ENCODE peak calls at places on chromosome 11, in four cellular contexts. One of them, this sample, is unnamed.

GRCh38 chr11:101618691-101619090 is 34.9 kb upstream of the TRPC6 start:
- DNase-seq in GM23248: peak
- DNase-seq in stomach: no peak
- DNase-seq in dorsolateral prefrontal cortex: no peak
- DNase-seq in this sample: peak

GRCh38 chr11:3944198-3944597 is 88.7 kb downstream of the STIM1 start:
- DNase-seq in GM23248: peak
- DNase-seq in stomach: no peak
- DNase-seq in dorsolateral prefrontal cortex: no peak
- DNase-seq in this sample: no peak

GRCh38 chr11:96741068-96741467 is 351.3 kb downstream of the JRKL start:
- DNase-seq in GM23248: peak
- DNase-seq in stomach: no peak
- DNase-seq in dorsolateral prefrontal cortex: no peak
- DNase-seq in this sample: no peak

GRCh38 chr11:72012091-72012630 is 13.5 kb downstream of the IL18BP start:
- DNase-seq in GM23248: no peak
- DNase-seq in stomach: no peak
- DNase-seq in dorsolateral prefrontal cortex: no peak
- DNase-seq in this sample: no peak

GRCh38 chr11:126833020-126833419 is 167.6 kb downstream of the KIRREL3 start:
- DNase-seq in GM23248: no peak
- DNase-seq in stomach: no peak
- DNase-seq in dorsolateral prefrontal cortex: no peak
- DNase-seq in this sample: no peak

GRCh38 chr11:120601566-120601965 is 90.0 kb downstream of the GRIK4 start:
- DNase-seq in GM23248: peak
- DNase-seq in stomach: no peak
- DNase-seq in dorsolateral prefrontal cortex: no peak
- DNase-seq in this sample: no peak

GRCh38 chr11:28836285-28837081 is 728.3 kb downstream of the METTL15 start:
- DNase-seq in GM23248: peak
- DNase-seq in stomach: no peak
- DNase-seq in dorsolateral prefrontal cortex: no peak
- DNase-seq in this sample: peak

GRCh38 chr11:62925745-62926668 is 4.8 kb upstream of the CHRM1 start:
- DNase-seq in GM23248: no peak
- DNase-seq in stomach: no peak
- DNase-seq in dorsolateral prefrontal cortex: no peak
- DNase-seq in this sample: no peak

GRCh38 chr11:32005786-32006406 is 85.0 kb upstream of the RCN1 start:
- DNase-seq in GM23248: peak
- DNase-seq in stomach: no peak
- DNase-seq in dorsolateral prefrontal cortex: no peak
- DNase-seq in this sample: no peak

GRCh38 chr11:111063711-111064110 is 181.8 kb upstream of the POU2AF2 start:
- DNase-seq in GM23248: peak
- DNase-seq in stomach: no peak
- DNase-seq in dorsolateral prefrontal cortex: no peak
- DNase-seq in this sample: no peak

GRCh38 chr11:19789840-19790710 is 77.4 kb downstream of the NAV2 start:
- DNase-seq in GM23248: peak
- DNase-seq in stomach: no peak
- DNase-seq in dorsolateral prefrontal cortex: no peak
- DNase-seq in this sample: no peak

GRCh38 chr11:67282876-67283371 is 6.2 kb upstream of the ANKRD13D start:
- DNase-seq in GM23248: no peak
- DNase-seq in stomach: no peak
- DNase-seq in dorsolateral prefrontal cortex: no peak
- DNase-seq in this sample: no peak

GRCh38 chr11:133163463-133164419 is 368.6 kb downstream of the OPCML start:
- DNase-seq in GM23248: peak
- DNase-seq in stomach: no peak
- DNase-seq in dorsolateral prefrontal cortex: no peak
- DNase-seq in this sample: no peak

GRCh38 chr11:121575250-121575962 is 122.6 kb upstream of the SORL1-AS1 start:
- DNase-seq in GM23248: peak
- DNase-seq in stomach: peak
- DNase-seq in dorsolateral prefrontal cortex: no peak
- DNase-seq in this sample: no peak

GRCh38 chr11:7639643-7640025 is 33.7 kb downstream of the CYB5R2 start:
- DNase-seq in GM23248: no peak
- DNase-seq in stomach: peak
- DNase-seq in dorsolateral prefrontal cortex: no peak
- DNase-seq in this sample: no peak

GRCh38 chr11:35133656-35134055 is 5.3 kb upstream of the CD44 start:
- DNase-seq in GM23248: no peak
- DNase-seq in stomach: no peak
- DNase-seq in dorsolateral prefrontal cortex: no peak
- DNase-seq in this sample: no peak

GRCh38 chr11:119751281-119752060 is 22.5 kb upstream of the NECTIN1 start:
- DNase-seq in GM23248: peak
- DNase-seq in stomach: no peak
- DNase-seq in dorsolateral prefrontal cortex: no peak
- DNase-seq in this sample: no peak

GRCh38 chr11:121318848-121319834 is 26.6 kb downstream of the SC5D start:
- DNase-seq in GM23248: peak
- DNase-seq in stomach: no peak
- DNase-seq in dorsolateral prefrontal cortex: no peak
- DNase-seq in this sample: peak

GRCh38 chr11:68258363-68258765 is 13.4 kb downstream of the C11orf24 start:
- DNase-seq in GM23248: no peak
- DNase-seq in stomach: no peak
- DNase-seq in dorsolateral prefrontal cortex: no peak
- DNase-seq in this sample: no peak

GRCh38 chr11:29184939-29185890 is 831.6 kb downstream of the KCNA4 start:
- DNase-seq in GM23248: peak
- DNase-seq in stomach: no peak
- DNase-seq in dorsolateral prefrontal cortex: no peak
- DNase-seq in this sample: peak

GRCh38 chr11:116030697-116031331 is 526.6 kb upstream of the CADM1 start:
- DNase-seq in GM23248: no peak
- DNase-seq in stomach: no peak
- DNase-seq in dorsolateral prefrontal cortex: no peak
- DNase-seq in this sample: no peak

GRCh38 chr11:14589421-14589820 is 54.2 kb upstream of the PDE3B start:
- DNase-seq in GM23248: no peak
- DNase-seq in stomach: no peak
- DNase-seq in dorsolateral prefrontal cortex: no peak
- DNase-seq in this sample: no peak

GRCh38 chr11:128862913-128863660 is 4.0 kb downstream of the KCNJ1 start:
- DNase-seq in GM23248: peak
- DNase-seq in stomach: no peak
- DNase-seq in dorsolateral prefrontal cortex: no peak
- DNase-seq in this sample: no peak

GRCh38 chr11:113613619-113614018 is 92.5 kb downstream of the TMPRSS5 start:
- DNase-seq in GM23248: no peak
- DNase-seq in stomach: no peak
- DNase-seq in dorsolateral prefrontal cortex: no peak
- DNase-seq in this sample: no peak

GRCh38 chr11:563812-564578 is 3.2 kb downstream of the RASSF7 start:
- DNase-seq in GM23248: no peak
- DNase-seq in stomach: no peak
- DNase-seq in dorsolateral prefrontal cortex: no peak
- DNase-seq in this sample: no peak

GRCh38 chr11:86515297-86516094 is 140.8 kb downstream of the CCDC81 start:
- DNase-seq in GM23248: peak
- DNase-seq in stomach: no peak
- DNase-seq in dorsolateral prefrontal cortex: no peak
- DNase-seq in this sample: no peak

GRCh38 chr11:68784653-68785052 is 33.3 kb upstream of the TESMIN start:
- DNase-seq in GM23248: no peak
- DNase-seq in stomach: no peak
- DNase-seq in dorsolateral prefrontal cortex: no peak
- DNase-seq in this sample: no peak

GRCh38 chr11:48880021-48880441 is 103.7 kb downstream of the TRIM51G start:
- DNase-seq in GM23248: no peak
- DNase-seq in stomach: no peak
- DNase-seq in dorsolateral prefrontal cortex: peak
- DNase-seq in this sample: no peak

GRCh38 chr11:24489477-24489876 is 7.4 kb upstream of the LUZP2 start:
- DNase-seq in GM23248: no peak
- DNase-seq in stomach: no peak
- DNase-seq in dorsolateral prefrontal cortex: no peak
- DNase-seq in this sample: no peak

GRCh38 chr11:56885182-56885581 is 103.5 kb upstream of the OR5AK2 start:
- DNase-seq in GM23248: no peak
- DNase-seq in stomach: peak
- DNase-seq in dorsolateral prefrontal cortex: no peak
- DNase-seq in this sample: no peak
- H3K27ac ChIP-seq in GM23248: no peak
- H3K27ac ChIP-seq in stomach: peak
- H3K27ac ChIP-seq in dorsolateral prefrontal cortex: no peak
- H3K27ac ChIP-seq in this sample: no peak

DNA sequence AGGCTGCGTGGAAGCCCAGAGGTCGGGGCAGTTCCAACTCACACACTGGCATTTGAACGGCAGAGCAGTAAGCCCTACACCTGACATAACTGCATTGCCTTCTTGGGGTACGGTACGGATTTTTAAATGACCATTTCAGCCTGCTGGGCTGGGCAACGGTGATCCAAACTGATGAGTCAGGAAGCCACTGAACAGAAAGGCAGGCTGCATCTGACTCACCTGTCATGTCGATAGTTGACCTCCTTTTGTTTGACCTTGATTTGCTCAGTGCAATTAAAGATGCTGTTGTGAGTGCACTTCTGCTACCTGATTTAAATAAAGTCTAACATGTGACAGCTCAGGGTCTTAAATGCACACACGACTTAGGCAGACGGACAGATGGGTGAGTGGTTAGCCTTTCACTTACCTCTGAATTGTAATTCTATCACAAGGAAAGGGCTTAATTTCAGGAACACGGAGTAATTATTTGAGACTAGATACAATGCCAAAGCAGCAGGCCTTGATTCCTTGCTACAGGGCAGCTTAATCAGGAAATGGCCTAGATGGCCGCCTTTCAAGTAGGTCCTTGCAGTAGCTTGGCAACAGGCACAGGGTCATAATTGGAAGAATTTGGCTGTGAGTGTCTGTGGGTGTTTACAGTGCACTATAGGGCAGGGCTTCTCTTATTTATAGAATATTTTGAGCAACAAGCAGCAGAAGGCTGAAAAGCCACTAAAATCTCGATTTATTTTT is 52.2 kb downstream of the BMAL1 start:
- DNase-seq in GM23248: peak
- DNase-seq in stomach: peak
- DNase-seq in dorsolateral prefrontal cortex: no peak
- DNase-seq in this sample: no peak
- H3K27ac ChIP-seq in GM23248: no peak
- H3K27ac ChIP-seq in stomach: no peak
- H3K27ac ChIP-seq in dorsolateral prefrontal cortex: no peak
- H3K27ac ChIP-seq in this sample: no peak

GRCh38 chr11:82972103-82972502 is 70.6 kb downstream of the DDIAS start:
- DNase-seq in GM23248: no peak
- DNase-seq in stomach: no peak
- DNase-seq in dorsolateral prefrontal cortex: no peak
- DNase-seq in this sample: no peak
- H3K27ac ChIP-seq in GM23248: no peak
- H3K27ac ChIP-seq in stomach: no peak
- H3K27ac ChIP-seq in dorsolateral prefrontal cortex: no peak
- H3K27ac ChIP-seq in this sample: no peak

DNA sequence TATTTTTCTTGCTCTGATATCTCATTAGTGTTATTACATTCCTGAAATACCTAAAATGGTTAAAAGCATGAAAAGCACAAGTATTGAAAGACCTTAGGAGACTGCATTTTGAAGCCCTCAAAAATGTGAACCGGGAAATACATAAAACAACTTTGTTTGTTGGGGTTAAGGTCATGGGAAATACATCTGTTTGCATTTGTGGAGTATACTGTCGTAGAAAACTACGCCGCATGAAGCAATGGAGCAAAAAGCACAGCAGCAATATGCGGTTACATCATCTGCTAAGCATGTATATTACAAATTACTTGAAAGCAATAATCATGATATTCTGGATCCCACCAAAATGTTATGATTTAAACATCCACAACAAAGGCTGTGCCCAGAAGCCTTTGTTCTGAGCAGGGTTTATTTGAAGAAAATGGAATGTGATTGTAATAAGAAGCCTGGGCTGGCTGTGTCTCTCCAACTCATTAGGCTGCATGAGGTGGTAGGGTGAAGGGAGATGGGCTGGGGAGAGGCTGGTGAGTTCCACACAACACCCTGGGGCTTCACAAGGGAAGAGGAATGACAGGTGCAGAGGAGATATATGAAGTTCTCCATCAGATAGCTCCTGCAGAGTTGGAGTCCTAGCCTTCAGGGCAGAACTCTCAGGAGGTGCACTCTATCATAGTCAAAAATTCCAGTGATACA is 64.7 kb upstream of the LIN7C start:
- DNase-seq in GM23248: peak
- DNase-seq in stomach: no peak
- DNase-seq in dorsolateral prefrontal cortex: no peak
- DNase-seq in this sample: no peak
- H3K27ac ChIP-seq in GM23248: no peak
- H3K27ac ChIP-seq in stomach: no peak
- H3K27ac ChIP-seq in dorsolateral prefrontal cortex: no peak
- H3K27ac ChIP-seq in this sample: no peak

GRCh38 chr11:125515102-125515439 is 19.0 kb upstream of the FEZ1 start:
- DNase-seq in GM23248: no peak
- DNase-seq in stomach: no peak
- DNase-seq in dorsolateral prefrontal cortex: no peak
- DNase-seq in this sample: no peak
- H3K27ac ChIP-seq in GM23248: no peak
- H3K27ac ChIP-seq in stomach: peak
- H3K27ac ChIP-seq in dorsolateral prefrontal cortex: no peak
- H3K27ac ChIP-seq in this sample: peak

DNA sequence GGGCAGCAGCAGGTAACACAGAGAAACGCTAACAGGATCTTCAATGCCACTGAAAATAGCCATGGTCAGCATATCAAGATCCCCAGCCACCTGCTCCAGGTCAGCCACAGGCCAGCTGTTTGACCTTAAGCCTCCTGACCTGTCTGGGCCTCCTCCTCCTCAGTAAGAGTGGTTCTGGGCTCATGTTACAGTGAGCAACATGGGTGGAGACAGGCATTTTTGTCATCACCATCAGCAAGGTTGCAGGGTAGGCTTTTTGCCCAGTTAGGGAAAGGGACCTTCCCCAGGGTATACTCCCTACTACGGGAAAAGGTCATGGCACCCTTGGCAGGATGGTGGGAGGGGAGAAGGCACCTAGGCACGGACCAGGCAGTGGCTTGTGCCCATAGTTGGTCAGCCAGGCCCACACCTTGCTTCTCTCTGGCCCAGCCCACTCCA is 131.8 kb upstream of the PARVA start:
- DNase-seq in GM23248: peak
- DNase-seq in stomach: peak
- DNase-seq in dorsolateral prefrontal cortex: no peak
- DNase-seq in this sample: no peak
- H3K27ac ChIP-seq in GM23248: peak
- H3K27ac ChIP-seq in stomach: peak
- H3K27ac ChIP-seq in dorsolateral prefrontal cortex: peak
- H3K27ac ChIP-seq in this sample: no peak

This sample was measured in epithelial cell of prostate.